ENCODE peak calls at places on chromosomes 7 and 10, in five cellular contexts. R is mucosa of descending colon, K is GM12865, A is stomach, Y is fibroblast of pulmonary artery. C is an unnamed sample.

GRCh38 chr10:56633876-56634452 is 272.9 kb upstream of the ZWINT start:
- DNase-seq in R (no peak), K (peak), A (no peak), Y (no peak), C (no peak)

GRCh38 chr7:134078991-134079390 is 48.1 kb upstream of the LRGUK start:
- DNase-seq in R (no peak), K (no peak), A (no peak), Y (no peak), C (no peak)

GRCh38 chr7:123653162-123653561 is 2.5 kb upstream of the LMOD2 start:
- DNase-seq in R (no peak), K (no peak), A (no peak), Y (no peak), C (no peak)

GRCh38 chr10:78211476-78212110 is 177.9 kb downstream of the RPS24 start:
- DNase-seq in R (no peak), K (no peak), A (no peak), Y (peak), C (no peak)

GRCh38 chr7:121102619-121103018 is 114.1 kb downstream of the CPED1 start:
- DNase-seq in R (no peak), K (no peak), A (peak), Y (no peak), C (no peak)

GRCh38 chr10:124603376-124604213 is 140.6 kb downstream of the FAM53B start:
- DNase-seq in R (peak), K (no peak), A (no peak), Y (no peak), C (no peak)

GRCh38 chr10:101536800-101537199 is 51.3 kb downstream of the POLL start:
- DNase-seq in R (no peak), K (peak), A (no peak), Y (peak), C (no peak)

GRCh38 chr10:50432206-50432605 is 180.9 kb upstream of the ASAH2 start:
- DNase-seq in R (no peak), K (peak), A (no peak), Y (no peak), C (no peak)

GRCh38 chr10:14578060-14578952 is 196.4 kb downstream of the FAM107B start:
- DNase-seq in R (no peak), K (no peak), A (peak), Y (peak), C (no peak)

GRCh38 chr7:5629941-5630340 is 151.5 kb downstream of the RNF216 start:
- DNase-seq in R (no peak), K (no peak), A (no peak), Y (peak), C (no peak)

GRCh38 chr7:55026867-55027490 is 8.2 kb downstream of the EGFR start:
- DNase-seq in R (no peak), K (no peak), A (no peak), Y (no peak), C (no peak)

GRCh38 chr10:123502983-123503382 is 163.2 kb upstream of the GPR26 start:
- DNase-seq in R (no peak), K (peak), A (no peak), Y (no peak), C (no peak)

GRCh38 chr10:61286695-61287094 is 166.5 kb downstream of the TMEM26 start:
- DNase-seq in R (no peak), K (peak), A (no peak), Y (no peak), C (no peak)

GRCh38 chr7:51034531-51035264 is 252.0 kb upstream of the GRB10 start:
- DNase-seq in R (no peak), K (no peak), A (no peak), Y (peak), C (no peak)

GRCh38 chr7:97064972-97065587 is 40.4 kb upstream of the DLX5 start:
- DNase-seq in R (no peak), K (peak), A (no peak), Y (peak), C (no peak)

GRCh38 chr10:112279482-112279881 is 3.7 kb upstream of the TECTB start:
- DNase-seq in R (no peak), K (no peak), A (no peak), Y (no peak), C (no peak)

GRCh38 chr7:81462672-81463071 is 307.2 kb downstream of the HGF start:
- DNase-seq in R (no peak), K (no peak), A (no peak), Y (peak), C (no peak)

GRCh38 chr10:2188371-2188770 is 451.0 kb upstream of the ADARB2 start:
- DNase-seq in R (no peak), K (no peak), A (no peak), Y (no peak), C (no peak)

GRCh38 chr7:94877731-94878670 is 29.4 kb upstream of the PPP1R9A start:
- DNase-seq in R (no peak), K (no peak), A (no peak), Y (no peak), C (no peak)

GRCh38 chr7:94350729-94351128 is 44.0 kb upstream of the COL1A2 start:
- DNase-seq in R (no peak), K (no peak), A (no peak), Y (no peak), C (no peak)

GRCh38 chr7:73352784-73353183 is 24.8 kb downstream of the FKBP6 start:
- DNase-seq in R (no peak), K (no peak), A (no peak), Y (no peak), C (no peak)

GRCh38 chr10:31820096-31820495 is 108.5 kb downstream of the ARHGAP12 start:
- DNase-seq in R (no peak), K (no peak), A (no peak), Y (no peak), C (no peak)
- TF ChIP-seq CTCF in R (no peak), K (no peak), A (no peak), Y (no peak), C (no peak)

GRCh38 chr10:71545001-71545400 is 148.3 kb downstream of the CDH23 start:
- DNase-seq in R (no peak), K (no peak), A (no peak), Y (no peak), C (no peak)

GRCh38 chr10:71546220-71546619 is 149.5 kb downstream of the CDH23 start:
- DNase-seq in R (no peak), K (no peak), A (no peak), Y (no peak), C (no peak)

GRCh38 chr10:71547841-71548493 is 151.2 kb downstream of the CDH23 start:
- DNase-seq in R (no peak), K (no peak), A (no peak), Y (peak), C (peak)

GRCh38 chr10:71547290-71547689 is 150.6 kb downstream of the CDH23 start:
- DNase-seq in R (no peak), K (no peak), A (peak), Y (no peak), C (no peak)

DNA sequence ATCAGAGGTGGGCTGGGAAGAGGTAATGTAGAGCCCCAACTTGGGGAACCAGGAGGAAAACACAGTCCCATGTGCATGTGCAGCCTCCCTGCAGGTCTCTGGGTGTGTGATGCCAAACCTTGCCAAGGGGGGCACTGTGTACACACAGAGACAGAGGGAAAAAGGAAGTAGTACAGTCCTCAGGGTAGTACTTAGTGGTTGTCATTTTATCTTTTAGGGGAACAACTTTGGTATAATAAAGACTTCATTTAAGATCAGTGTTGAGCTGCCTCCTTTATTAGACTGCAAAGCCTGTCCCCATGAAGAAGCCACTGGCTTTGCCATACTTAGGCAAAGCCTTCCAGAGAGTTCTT is 151.8 kb downstream of the CDH23 start:
- DNase-seq in R (no peak), K (peak), A (no peak), Y (peak), C (no peak)
- TF ChIP-seq CTCF in R (no peak), K (peak), A (no peak), Y (peak), C (peak)

GRCh38 chr7:128154519-128154918 is 86.6 kb upstream of the LEP start:
- DNase-seq in R (no peak), K (no peak), A (no peak), Y (no peak), C (no peak)
- TF ChIP-seq CTCF in R (no peak), K (no peak), A (no peak), Y (no peak), C (no peak)

GRCh38 chr7:131066635-131067034 is 261.0 kb upstream of the MKLN1 start:
- DNase-seq in R (no peak), K (no peak), A (no peak), Y (peak), C (no peak)

GRCh38 chr7:131067220-131067619 is 260.5 kb upstream of the MKLN1 start:
- DNase-seq in R (no peak), K (no peak), A (no peak), Y (no peak), C (no peak)

GRCh38 chr7:131072505-131073091 is 255.1 kb upstream of the MKLN1 start:
- DNase-seq in R (no peak), K (peak), A (no peak), Y (peak), C (no peak)

GRCh38 chr7:131071786-131072504 is 255.7 kb upstream of the MKLN1 start:
- DNase-seq in R (no peak), K (peak), A (peak), Y (peak), C (no peak)

GRCh38 chr7:131068604-131069021 is 259.1 kb upstream of the MKLN1 start:
- DNase-seq in R (no peak), K (no peak), A (no peak), Y (peak), C (no peak)
- TF ChIP-seq CTCF in R (no peak), K (no peak), A (no peak), Y (peak), C (no peak)

GRCh38 chr7:31835471-31835870 is 148.5 kb downstream of the PPP1R17 start:
- DNase-seq in R (no peak), K (no peak), A (no peak), Y (no peak), C (no peak)
- TF ChIP-seq CTCF in R (no peak), K (no peak), A (no peak), Y (no peak), C (no peak)

GRCh38 chr7:76000566-76000965 is 6.2 kb upstream of the TMEM120A start:
- DNase-seq in R (no peak), K (no peak), A (no peak), Y (no peak), C (no peak)

GRCh38 chr7:75998038-75998437 is 3.6 kb upstream of the TMEM120A start:
- DNase-seq in R (no peak), K (no peak), A (no peak), Y (no peak), C (no peak)

GRCh38 chr7:76002139-76002538 is 7.7 kb upstream of the TMEM120A start:
- DNase-seq in R (no peak), K (no peak), A (no peak), Y (no peak), C (no peak)

GRCh38 chr7:76003351-76003750 is 9.0 kb upstream of the TMEM120A start:
- DNase-seq in R (no peak), K (no peak), A (no peak), Y (no peak), C (no peak)

DNA sequence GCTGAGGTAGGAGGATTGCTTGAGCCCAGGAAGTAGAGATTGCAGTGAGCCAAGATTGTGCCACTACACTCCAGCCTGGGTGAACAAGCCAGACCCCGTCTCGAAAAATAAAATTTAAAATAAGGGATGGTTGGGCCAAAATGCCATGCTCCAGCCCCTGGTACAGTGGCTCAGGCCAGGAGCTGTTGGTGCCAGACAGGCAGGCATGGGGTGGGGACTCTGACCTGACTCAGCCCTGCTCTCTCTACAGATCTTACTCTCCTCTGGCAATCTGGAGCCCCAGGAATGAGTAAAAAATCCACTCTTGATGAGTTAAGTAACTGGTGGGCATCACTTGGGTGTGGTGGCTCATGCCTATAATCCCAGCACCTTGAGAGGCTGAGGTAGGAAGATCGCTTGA is 8.4 kb upstream of the TMEM120A start:
- DNase-seq in R (no peak), K (no peak), A (no peak), Y (no peak), C (no peak)
- TF ChIP-seq CTCF in R (no peak), K (no peak), A (no peak), Y (no peak), C (no peak)

GRCh38 chr7:87628780-87629569 is 777 bp downstream of the RUNDC3B start:
- DNase-seq in R (peak), K (peak), A (peak), Y (peak), C (no peak)

GRCh38 chr7:87627634-87627994 is 584 bp upstream of the RUNDC3B start:
- DNase-seq in R (peak), K (no peak), A (no peak), Y (peak), C (no peak)

GRCh38 chr7:87625101-87625500 is 3.1 kb upstream of the RUNDC3B start:
- DNase-seq in R (no peak), K (no peak), A (no peak), Y (no peak), C (no peak)

GRCh38 chr7:87624628-87625027 is 3.6 kb upstream of the RUNDC3B start:
- DNase-seq in R (no peak), K (peak), A (no peak), Y (no peak), C (no peak)
- TF ChIP-seq CTCF in R (no peak), K (peak), A (no peak), Y (no peak), C (no peak)

DNA sequence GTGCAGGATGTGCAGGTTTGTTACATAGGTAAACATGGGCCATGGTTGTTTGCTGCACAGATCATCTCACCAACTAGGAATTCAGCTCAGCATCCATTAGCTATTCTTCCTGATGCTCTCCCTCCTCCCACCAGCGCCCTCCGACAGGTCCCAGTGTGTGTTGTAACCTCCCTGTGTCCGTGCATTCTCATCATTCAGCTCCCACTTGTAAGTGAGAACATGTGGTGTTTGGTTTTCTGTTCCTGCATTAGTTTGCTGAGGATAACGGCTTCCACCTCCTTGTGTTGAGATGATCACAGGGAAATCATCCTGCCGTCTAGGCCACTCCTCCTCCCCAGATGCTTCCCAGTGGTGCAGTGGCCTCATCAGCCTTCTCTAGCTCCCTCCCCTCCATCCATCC is 261.6 kb upstream of the GALNT17 start:
- DNase-seq in R (no peak), K (no peak), A (no peak), Y (no peak), C (no peak)
- TF ChIP-seq CTCF in R (no peak), K (no peak), A (no peak), Y (no peak), C (no peak)

C was measured in osteocyte.